ENCODE peak calls at places on chromosome 5, in six cellular contexts. O, U, K, I, X and H are unnamed samples.
A peak's percentile ranks its signal among the peaks of the same experiment; 100 is the strongest.

GRCh38 chr5:6850033-6850432 is 136.8 kb downstream of the TENT4A start:
- DNase-seq in K (no peak), O (no peak), U (no peak), X (no peak), I (no peak), H (no peak)

GRCh38 chr5:76714771-76715483 is 999 bp upstream of the F2R start:
- DNase-seq in U (peak; percentile 68), K (no peak), X (no peak), O (no peak), I (no peak), H (peak; percentile 60)

GRCh38 chr5:136135536-136135935 is 2.9 kb downstream of the SMAD5 start:
- DNase-seq in O (peak; percentile 44), K (no peak), U (no peak), I (no peak), X (no peak), H (no peak)

GRCh38 chr5:168603776-168604175 is 24.6 kb upstream of the PANK3 start:
- DNase-seq in K (no peak), U (no peak), X (no peak), O (no peak), I (no peak), H (no peak)

GRCh38 chr5:53191766-53192165 is 82.2 kb upstream of the MOCS2 start:
- DNase-seq in U (no peak), X (no peak), O (peak; percentile 59), K (peak; percentile 63), I (no peak), H (no peak)

GRCh38 chr5:91383956-91384300 is 811 bp upstream of the ARRDC3 start:
- DNase-seq in K (no peak), I (peak; percentile 1), U (no peak), X (peak; percentile 23), O (no peak), H (peak; percentile 45)

GRCh38 chr5:132226516-132227234 is 978 bp downstream of the P4HA2 start:
- DNase-seq in K (no peak), U (no peak), I (no peak), O (peak; percentile 59), X (no peak), H (no peak)

GRCh38 chr5:151739939-151740335 is 18.5 kb downstream of the ATOX1 start:
- DNase-seq in O (peak; percentile 81), K (peak; percentile 84), U (peak; percentile 55), I (no peak), X (no peak), H (peak; percentile 13)

GRCh38 chr5:88548136-88548535 is 279.5 kb upstream of the TMEM161B start:
- DNase-seq in U (no peak), X (no peak), K (no peak), I (no peak), O (no peak), H (no peak)

GRCh38 chr5:139745800-139746690 is 49.6 kb upstream of the PSD2 start:
- DNase-seq in U (peak; percentile 85), O (peak; percentile 66), I (peak; percentile 85), X (peak; percentile 86), K (peak; percentile 85), H (peak; percentile 94)

GRCh38 chr5:16934669-16935068 is 1.4 kb downstream of the MYO10 start:
- DNase-seq in X (no peak), U (no peak), K (peak; percentile 51), I (no peak), O (peak; percentile 64), H (peak; percentile 23)

GRCh38 chr5:150137168-150137957 is 18.3 kb downstream of the PDGFRB start:
- DNase-seq in U (no peak), K (peak; percentile 43), X (no peak), I (peak; percentile 97), O (no peak), H (no peak)

GRCh38 chr5:80141147-80141671 is 106.1 kb downstream of the THBS4 start:
- DNase-seq in X (peak; percentile 63), O (peak; percentile 67), K (peak; percentile 75), I (no peak), U (peak; percentile 24), H (peak; percentile 91)

GRCh38 chr5:98157368-98157767 is 616.1 kb upstream of the RGMB start:
- DNase-seq in K (no peak), X (no peak), O (no peak), U (no peak), I (no peak), H (no peak)

GRCh38 chr5:15683332-15683731 is 183.4 kb downstream of the FBXL7 start:
- DNase-seq in U (no peak), X (peak; percentile 6), O (peak; percentile 50), K (peak; percentile 29), I (peak; percentile 2), H (peak; percentile 65)

GRCh38 chr5:39459091-39459490 is 34.3 kb upstream of the DAB2 start:
- DNase-seq in O (peak; percentile 80), X (no peak), K (peak; percentile 37), I (no peak), U (no peak), H (no peak)

GRCh38 chr5:54718647-54719046 is 201.1 kb downstream of the SNX18 start:
- DNase-seq in K (peak; percentile 14), U (no peak), I (no peak), O (peak; percentile 72), X (no peak), H (no peak)
- H2AFZ ChIP-seq in K (no peak overlapping the region), U (no peak overlapping the region), I (no peak overlapping the region), O (peak overlapping the region; percentile 72), X (no peak overlapping the region), H (no peak overlapping the region)

GRCh38 chr5:82330506-82330905 is 52.4 kb upstream of the RPS23 start:
- DNase-seq in U (no peak), I (no peak), X (no peak), O (no peak), K (no peak), H (no peak)

GRCh38 chr5:82332889-82333619 is 54.9 kb upstream of the RPS23 start:
- DNase-seq in X (no peak), O (no peak), K (peak; percentile 65), U (no peak), I (no peak), H (no peak)

GRCh38 chr5:82330921-82331320 is 52.8 kb upstream of the RPS23 start:
- DNase-seq in O (peak; percentile 68), K (no peak), U (no peak), X (no peak), I (no peak), H (no peak)

GRCh38 chr5:82331557-82331956 is 53.4 kb upstream of the RPS23 start:
- DNase-seq in I (no peak), U (peak; percentile 31), X (no peak), K (no peak), O (no peak), H (no peak)

GRCh38 chr5:82332064-82332855 is 54.1 kb upstream of the RPS23 start:
- DNase-seq in I (no peak), U (no peak), K (peak; percentile 42), O (no peak), X (no peak), H (no peak)
- H3K27ac ChIP-seq in I (no peak overlapping the region), U (peak overlapping the region; percentile 95), K (no peak overlapping the region), O (no peak overlapping the region), X (no peak overlapping the region), H (no peak overlapping the region)

GRCh38 chr5:100890514-100891008 is 12.5 kb downstream of the ST8SIA4 start:
- DNase-seq in U (no peak), O (peak; percentile 62), I (no peak), K (peak; percentile 27), X (no peak), H (no peak)

GRCh38 chr5:100889165-100889564 is 13.9 kb downstream of the ST8SIA4 start:
- DNase-seq in I (no peak), K (no peak), O (no peak), U (no peak), X (no peak), H (no peak)

DNA sequence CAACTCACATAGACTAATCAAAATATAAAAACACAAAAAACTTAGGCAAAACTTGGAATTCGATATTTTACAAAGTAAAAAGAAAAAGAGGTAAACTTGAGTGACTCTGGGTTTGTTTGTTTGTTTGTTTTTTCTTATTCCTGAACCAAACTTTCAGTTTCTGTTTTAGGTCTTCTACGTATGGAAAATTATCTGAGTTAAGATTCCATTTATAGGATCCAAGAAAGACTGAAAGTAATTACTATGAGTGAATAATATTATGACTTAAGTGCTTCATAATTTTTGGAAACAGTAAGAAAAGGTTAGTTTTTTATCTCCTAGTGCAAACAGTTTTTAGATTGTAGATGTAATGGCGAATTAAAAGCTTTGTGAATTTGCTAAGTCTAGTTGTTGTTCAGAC is 13.2 kb downstream of the ST8SIA4 start:
- DNase-seq in O (peak; percentile 37), K (peak; percentile 7), X (no peak), U (no peak), I (no peak), H (no peak)
- H3K4me3 ChIP-seq in O (no peak overlapping the region), K (peak overlapping the region; percentile 50), X (no peak overlapping the region), U (no peak overlapping the region), I (no peak overlapping the region), H (no peak overlapping the region)

GRCh38 chr5:130605200-130605599 is 559.9 kb downstream of the HINT1 start:
- DNase-seq in X (peak; percentile 9), I (no peak), U (no peak), O (no peak), K (no peak), H (peak; percentile 71)
- H2AFZ ChIP-seq in X (no peak overlapping the region), I (no peak overlapping the region), U (no peak overlapping the region), O (no peak overlapping the region), K (no peak overlapping the region), H (no peak overlapping the region)

GRCh38 chr5:84360056-84360455 is 24.6 kb downstream of the EDIL3 start:
- DNase-seq in I (no peak), K (no peak), U (no peak), O (no peak), X (no peak), H (no peak)

GRCh38 chr5:84361572-84361971 is 23.1 kb downstream of the EDIL3 start:
- DNase-seq in U (no peak), K (no peak), X (no peak), I (no peak), O (peak; percentile 10), H (no peak)

GRCh38 chr5:84362061-84362720 is 22.5 kb downstream of the EDIL3 start:
- DNase-seq in U (no peak), K (no peak), X (no peak), O (peak; percentile 17), I (no peak), H (no peak)

DNA sequence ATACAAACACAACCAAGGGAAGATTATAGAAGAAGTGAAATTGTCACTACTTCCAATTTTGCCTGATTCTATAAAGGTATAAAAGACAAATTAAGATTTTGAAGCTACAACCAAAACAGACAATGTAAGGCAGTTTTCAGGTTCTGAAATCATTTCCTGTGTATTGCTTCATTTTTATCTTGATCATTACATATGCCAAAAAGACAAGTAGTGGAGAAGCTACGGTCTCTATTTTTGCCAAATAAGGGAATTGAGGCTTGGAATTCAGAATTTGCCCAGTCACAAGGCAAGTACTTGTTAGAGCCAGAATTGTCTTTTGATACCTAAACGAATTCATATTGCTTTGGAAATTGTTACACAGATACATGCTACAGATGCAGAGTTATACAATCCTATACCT is 20.6 kb downstream of the EDIL3 start:
- DNase-seq in O (peak; percentile 57), U (no peak), K (no peak), I (no peak), X (no peak), H (no peak)
- H3K27ac ChIP-seq in O (no peak overlapping the region), U (no peak overlapping the region), K (no peak overlapping the region), I (no peak overlapping the region), X (no peak overlapping the region), H (no peak overlapping the region)

GRCh38 chr5:31197183-31197582 is 3.7 kb downstream of the CDH6 start:
- DNase-seq in K (peak; percentile 9), X (no peak), U (no peak), I (no peak), O (peak; percentile 18), H (no peak)
- H3K4me3 ChIP-seq in K (no peak overlapping the region), X (no peak overlapping the region), U (no peak overlapping the region), I (no peak overlapping the region), O (no peak overlapping the region), H (no peak overlapping the region)

GRCh38 chr5:23084815-23085214 is 231.7 kb upstream of the CDH12 start:
- DNase-seq in K (no peak), U (no peak), X (no peak), I (no peak), O (no peak), H (no peak)
- H2AFZ ChIP-seq in K (no peak overlapping the region), U (no peak overlapping the region), X (no peak overlapping the region), I (no peak overlapping the region), O (no peak overlapping the region), H (no peak overlapping the region)